ENCODE peak calls at places on chromosomes 1 and 21, in four cellular contexts. One of them, this sample, is unnamed. For H3K4me1 and H3K36me3, the result is how much of the 10 kb centered on the place peaks cover.

GRCh38 chr1:54277451-54278355 is 77.7 kb downstream of the MRPL37 start:
- DNase-seq in naive thymus-derived CD4-positive, alpha-beta T cell: no peak
- DNase-seq in right atrium auricular region: no peak
- DNase-seq in transverse colon: peak
- DNase-seq in this sample: no peak

GRCh38 chr1:100896481-100896982 is 642 bp downstream of the SLC30A7 start:
- DNase-seq in naive thymus-derived CD4-positive, alpha-beta T cell: peak
- DNase-seq in right atrium auricular region: no peak
- DNase-seq in transverse colon: peak
- DNase-seq in this sample: peak

GRCh38 chr1:102593276-102593675 is 515.0 kb downstream of the COL11A1 start:
- DNase-seq in transverse colon: no peak
- DNase-seq in right atrium auricular region: no peak
- DNase-seq in naive thymus-derived CD4-positive, alpha-beta T cell: no peak
- DNase-seq in this sample: no peak

GRCh38 chr1:156655151-156655903 is 13.4 kb downstream of the BCAN start:
- DNase-seq in transverse colon: no peak
- DNase-seq in right atrium auricular region: no peak
- DNase-seq in naive thymus-derived CD4-positive, alpha-beta T cell: no peak
- DNase-seq in this sample: no peak

GRCh38 chr1:157993179-157994080 is at the start of gene KIRREL1:
- DNase-seq in naive thymus-derived CD4-positive, alpha-beta T cell: no peak
- DNase-seq in right atrium auricular region: no peak
- DNase-seq in transverse colon: peak
- DNase-seq in this sample: peak

GRCh38 chr1:156881663-156882062 is 11.9 kb upstream of the PEAR1 start:
- DNase-seq in right atrium auricular region: no peak
- DNase-seq in transverse colon: no peak
- DNase-seq in naive thymus-derived CD4-positive, alpha-beta T cell: no peak
- DNase-seq in this sample: no peak

GRCh38 chr1:167434306-167434705 is 84.0 kb downstream of the CD247 start:
- DNase-seq in right atrium auricular region: no peak
- DNase-seq in transverse colon: no peak
- DNase-seq in naive thymus-derived CD4-positive, alpha-beta T cell: no peak
- DNase-seq in this sample: no peak

GRCh38 chr1:156406229-156406628 is 37.2 kb downstream of the RHBG start:
- DNase-seq in transverse colon: no peak
- DNase-seq in naive thymus-derived CD4-positive, alpha-beta T cell: no peak
- DNase-seq in right atrium auricular region: no peak
- DNase-seq in this sample: no peak

GRCh38 chr1:167599839-167600581 is 30.0 kb upstream of the RCSD1 start:
- DNase-seq in naive thymus-derived CD4-positive, alpha-beta T cell: peak
- DNase-seq in transverse colon: peak
- DNase-seq in right atrium auricular region: peak
- DNase-seq in this sample: no peak

GRCh38 chr1:12376236-12377064 is 146.6 kb downstream of the VPS13D start:
- DNase-seq in right atrium auricular region: no peak
- DNase-seq in transverse colon: no peak
- DNase-seq in naive thymus-derived CD4-positive, alpha-beta T cell: no peak
- DNase-seq in this sample: no peak

GRCh38 chr21:46411236-46411635 is 47.5 kb upstream of the DIP2A start:
- DNase-seq in naive thymus-derived CD4-positive, alpha-beta T cell: no peak
- DNase-seq in transverse colon: no peak
- DNase-seq in right atrium auricular region: no peak
- DNase-seq in this sample: no peak

GRCh38 chr21:32578107-32578691 is 7.1 kb downstream of the TCP10L start:
- DNase-seq in right atrium auricular region: no peak
- DNase-seq in transverse colon: peak
- DNase-seq in naive thymus-derived CD4-positive, alpha-beta T cell: no peak
- DNase-seq in this sample: peak

GRCh38 chr1:42759114-42759513 is 7.7 kb downstream of the P3H1 start:
- DNase-seq in naive thymus-derived CD4-positive, alpha-beta T cell: no peak
- DNase-seq in right atrium auricular region: no peak
- DNase-seq in transverse colon: no peak
- DNase-seq in this sample: no peak

GRCh38 chr1:215444715-215445414 is 122.2 kb upstream of the KCTD3 start:
- DNase-seq in right atrium auricular region: no peak
- DNase-seq in naive thymus-derived CD4-positive, alpha-beta T cell: no peak
- DNase-seq in transverse colon: no peak
- DNase-seq in this sample: no peak

GRCh38 chr1:119659628-119660027 is 11.6 kb upstream of the ZNF697 start:
- DNase-seq in naive thymus-derived CD4-positive, alpha-beta T cell: no peak
- DNase-seq in transverse colon: peak
- DNase-seq in right atrium auricular region: no peak
- DNase-seq in this sample: no peak

GRCh38 chr1:206960676-206961386 is 9.4 kb downstream of the FCAMR start:
- DNase-seq in naive thymus-derived CD4-positive, alpha-beta T cell: no peak
- DNase-seq in right atrium auricular region: no peak
- DNase-seq in transverse colon: no peak
- DNase-seq in this sample: no peak

GRCh38 chr21:37507716-37508115 is 141.1 kb downstream of the DYRK1A start:
- DNase-seq in right atrium auricular region: no peak
- DNase-seq in naive thymus-derived CD4-positive, alpha-beta T cell: no peak
- DNase-seq in transverse colon: no peak
- DNase-seq in this sample: no peak

GRCh38 chr21:43359081-43359822 is 67.7 kb downstream of the SIK1 start:
- DNase-seq in right atrium auricular region: no peak
- DNase-seq in transverse colon: no peak
- DNase-seq in naive thymus-derived CD4-positive, alpha-beta T cell: no peak
- DNase-seq in this sample: no peak

GRCh38 chr1:203046984-203047630 is 20.8 kb downstream of the PPFIA4 start:
- DNase-seq in naive thymus-derived CD4-positive, alpha-beta T cell: no peak
- DNase-seq in right atrium auricular region: no peak
- DNase-seq in transverse colon: no peak
- DNase-seq in this sample: no peak

GRCh38 chr1:159835862-159836518 is 9.3 kb downstream of the SLAMF8 start:
- DNase-seq in naive thymus-derived CD4-positive, alpha-beta T cell: no peak
- DNase-seq in transverse colon: no peak
- DNase-seq in right atrium auricular region: no peak
- DNase-seq in this sample: no peak

GRCh38 chr1:248631354-248632041 is 3.4 kb downstream of the OR2T11 start:
- DNase-seq in naive thymus-derived CD4-positive, alpha-beta T cell: no peak
- DNase-seq in transverse colon: peak
- DNase-seq in right atrium auricular region: no peak
- DNase-seq in this sample: no peak

GRCh38 chr1:158289722-158290570 is at the start of gene CD1C:
- DNase-seq in transverse colon: no peak
- DNase-seq in right atrium auricular region: no peak
- DNase-seq in naive thymus-derived CD4-positive, alpha-beta T cell: no peak
- DNase-seq in this sample: no peak

GRCh38 chr1:26288311-26288941 is 8.5 kb downstream of the SH3BGRL3 start:
- DNase-seq in right atrium auricular region: no peak
- DNase-seq in naive thymus-derived CD4-positive, alpha-beta T cell: no peak
- DNase-seq in transverse colon: peak
- DNase-seq in this sample: no peak

GRCh38 chr21:44052830-44053226 is 40.7 kb downstream of the TRAPPC10 start:
- DNase-seq in naive thymus-derived CD4-positive, alpha-beta T cell: no peak
- DNase-seq in right atrium auricular region: no peak
- DNase-seq in transverse colon: no peak
- DNase-seq in this sample: no peak

GRCh38 chr1:86508583-86508969 is 38.3 kb upstream of the CLCA4 start:
- DNase-seq in right atrium auricular region: no peak
- DNase-seq in naive thymus-derived CD4-positive, alpha-beta T cell: no peak
- DNase-seq in transverse colon: no peak
- DNase-seq in this sample: no peak

GRCh38 chr1:86538775-86539174 is 8.1 kb upstream of the CLCA4 start:
- DNase-seq in naive thymus-derived CD4-positive, alpha-beta T cell: no peak
- DNase-seq in right atrium auricular region: no peak
- DNase-seq in transverse colon: no peak
- DNase-seq in this sample: no peak

GRCh38 chr1:58928514-58928913 is 144.7 kb upstream of the JUN start:
- DNase-seq in right atrium auricular region: peak
- DNase-seq in transverse colon: peak
- DNase-seq in naive thymus-derived CD4-positive, alpha-beta T cell: no peak
- DNase-seq in this sample: no peak

GRCh38 chr21:39467746-39468145 is 16.0 kb downstream of the SH3BGR start:
- DNase-seq in transverse colon: no peak
- DNase-seq in right atrium auricular region: no peak
- DNase-seq in naive thymus-derived CD4-positive, alpha-beta T cell: no peak
- DNase-seq in this sample: no peak

GRCh38 chr21:44637018-44637850 is at the start of gene KRTAP10-10:
- DNase-seq in right atrium auricular region: no peak
- DNase-seq in transverse colon: no peak
- DNase-seq in naive thymus-derived CD4-positive, alpha-beta T cell: no peak
- DNase-seq in this sample: no peak

GRCh38 chr1:235408503-235408960 is 41.3 kb downstream of the TBCE start:
- DNase-seq in transverse colon: no peak
- DNase-seq in naive thymus-derived CD4-positive, alpha-beta T cell: no peak
- DNase-seq in right atrium auricular region: no peak
- DNase-seq in this sample: no peak

GRCh38 chr21:44855572-44855971 is 17.9 kb downstream of the PTTG1IP start:
- DNase-seq in right atrium auricular region: no peak
- DNase-seq in naive thymus-derived CD4-positive, alpha-beta T cell: no peak
- DNase-seq in transverse colon: no peak
- DNase-seq in this sample: no peak

GRCh38 chr1:58814251-58815068 is 30.6 kb upstream of the JUN start:
- DNase-seq in naive thymus-derived CD4-positive, alpha-beta T cell: no peak
- DNase-seq in right atrium auricular region: no peak
- DNase-seq in transverse colon: peak
- DNase-seq in this sample: no peak

GRCh38 chr1:43129334-43129733 is 42.8 kb downstream of the EBNA1BP2 start:
- DNase-seq in naive thymus-derived CD4-positive, alpha-beta T cell: no peak
- DNase-seq in right atrium auricular region: no peak
- DNase-seq in transverse colon: no peak
- DNase-seq in this sample: no peak

GRCh38 chr1:27299385-27300252 is 22.3 kb upstream of the TMEM222 start:
- DNase-seq in naive thymus-derived CD4-positive, alpha-beta T cell: no peak
- DNase-seq in right atrium auricular region: peak
- DNase-seq in transverse colon: peak
- DNase-seq in this sample: no peak

GRCh38 chr1:17710889-17711576 is 44.1 kb upstream of the ACTL8 start:
- DNase-seq in naive thymus-derived CD4-positive, alpha-beta T cell: no peak
- DNase-seq in right atrium auricular region: no peak
- DNase-seq in transverse colon: no peak
- DNase-seq in this sample: no peak

GRCh38 chr1:52662645-52663313 is 29.8 kb downstream of the SHISAL2A start:
- DNase-seq in right atrium auricular region: no peak
- DNase-seq in transverse colon: no peak
- DNase-seq in naive thymus-derived CD4-positive, alpha-beta T cell: no peak
- DNase-seq in this sample: peak

GRCh38 chr1:162632234-162632666 is at the start of gene DDR2:
- DNase-seq in naive thymus-derived CD4-positive, alpha-beta T cell: no peak
- DNase-seq in transverse colon: peak
- DNase-seq in right atrium auricular region: peak
- DNase-seq in this sample: peak

GRCh38 chr1:162627662-162628296 is 4.5 kb upstream of the DDR2 start:
- DNase-seq in transverse colon: no peak
- DNase-seq in right atrium auricular region: no peak
- DNase-seq in naive thymus-derived CD4-positive, alpha-beta T cell: no peak
- DNase-seq in this sample: peak

GRCh38 chr1:162629077-162629637 is 3.1 kb upstream of the DDR2 start:
- DNase-seq in transverse colon: no peak
- DNase-seq in right atrium auricular region: no peak
- DNase-seq in naive thymus-derived CD4-positive, alpha-beta T cell: no peak
- DNase-seq in this sample: no peak

GRCh38 chr1:162631546-162632233 is 574 bp upstream of the DDR2 start:
- DNase-seq in transverse colon: no peak
- DNase-seq in right atrium auricular region: no peak
- DNase-seq in naive thymus-derived CD4-positive, alpha-beta T cell: no peak
- DNase-seq in this sample: no peak

DNA sequence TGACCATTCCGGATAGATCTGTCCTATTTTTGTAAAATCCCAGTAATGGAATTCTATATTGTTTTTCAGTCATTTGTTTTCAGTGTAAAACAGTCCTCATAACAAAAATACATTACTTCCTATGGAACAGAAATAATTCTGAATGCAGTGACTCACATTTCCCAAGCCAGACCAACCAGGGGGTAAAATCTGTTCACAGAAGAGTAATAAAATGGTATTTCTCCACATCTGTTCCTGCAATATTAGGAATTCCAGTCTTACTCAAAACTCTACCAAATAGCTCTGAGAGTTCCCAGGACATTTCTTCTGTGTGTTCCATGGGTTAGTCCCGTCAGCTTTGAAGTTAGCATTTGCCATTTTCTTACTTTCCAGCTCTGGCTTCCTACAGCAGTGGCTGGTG is 2.6 kb upstream of the DDR2 start:
- DNase-seq in transverse colon: no peak
- DNase-seq in naive thymus-derived CD4-positive, alpha-beta T cell: no peak
- DNase-seq in right atrium auricular region: no peak
- DNase-seq in this sample: no peak
- H3K4me1 ChIP-seq in transverse colon: under half
- H3K4me1 ChIP-seq in naive thymus-derived CD4-positive, alpha-beta T cell: under half
- H3K4me1 ChIP-seq in right atrium auricular region: under half
- H3K4me1 ChIP-seq in this sample: under half

DNA sequence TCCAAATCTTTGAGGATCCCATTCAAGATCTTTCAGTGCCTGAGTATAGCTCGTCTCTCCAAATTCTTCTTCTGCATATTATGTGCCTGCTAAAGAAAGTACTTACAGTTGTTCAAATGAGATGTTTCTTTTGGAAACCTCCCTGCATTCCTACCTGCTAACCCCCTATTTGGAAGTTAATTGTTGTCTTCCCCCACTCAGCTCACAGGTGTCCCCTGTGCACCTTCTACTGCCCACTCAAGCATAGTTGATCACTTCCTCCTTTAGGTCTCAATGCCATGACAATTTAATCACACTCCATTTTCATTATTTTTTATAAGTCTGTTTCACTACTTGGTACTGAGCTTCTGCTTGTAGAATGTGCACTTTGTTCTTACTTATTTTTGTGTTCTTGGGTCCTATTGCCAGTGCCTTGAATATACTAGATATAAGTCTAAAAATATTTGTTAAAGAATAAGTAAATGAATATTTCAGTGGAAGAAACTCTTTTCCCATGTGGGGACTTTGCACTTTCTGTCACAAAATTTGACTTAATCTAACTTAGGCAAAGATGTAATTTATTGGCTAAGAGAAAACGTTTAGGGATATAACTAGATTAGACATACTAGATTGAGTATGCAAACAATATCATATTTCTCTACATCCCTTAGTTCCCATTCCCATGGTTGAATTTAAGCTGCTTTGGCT is 16.2 kb upstream of the PTPRC start:
- DNase-seq in naive thymus-derived CD4-positive, alpha-beta T cell: no peak
- DNase-seq in transverse colon: no peak
- DNase-seq in right atrium auricular region: no peak
- DNase-seq in this sample: no peak
- H3K36me3 ChIP-seq in naive thymus-derived CD4-positive, alpha-beta T cell: under half
- H3K36me3 ChIP-seq in transverse colon: under half
- H3K36me3 ChIP-seq in right atrium auricular region: under half
- H3K36me3 ChIP-seq in this sample: under half

DNA sequence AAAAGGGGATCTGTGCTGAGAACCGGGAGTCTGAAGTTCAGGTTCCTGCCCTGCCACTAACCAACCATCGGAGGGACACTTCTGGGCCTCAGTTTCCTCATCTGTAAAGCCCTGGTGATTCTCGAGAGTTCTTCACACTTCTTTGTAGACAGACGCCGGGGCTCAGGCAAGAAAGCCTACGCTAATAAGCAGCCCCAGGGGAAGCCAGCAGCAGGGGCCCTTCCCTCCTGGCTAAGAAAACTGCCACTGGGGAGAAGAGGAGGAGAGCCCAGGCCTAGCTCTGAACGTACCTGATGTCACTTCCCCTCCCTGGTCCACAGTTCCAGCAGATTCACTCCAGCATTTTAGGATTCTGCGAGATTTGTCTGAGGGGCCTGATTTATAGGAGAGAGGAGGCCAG is 76.0 kb downstream of the CAMK2N1 start:
- DNase-seq in transverse colon: no peak
- DNase-seq in naive thymus-derived CD4-positive, alpha-beta T cell: no peak
- DNase-seq in right atrium auricular region: no peak
- DNase-seq in this sample: no peak
- H3K4me1 ChIP-seq in transverse colon: under half
- H3K4me1 ChIP-seq in naive thymus-derived CD4-positive, alpha-beta T cell: under half
- H3K4me1 ChIP-seq in right atrium auricular region: under half
- H3K4me1 ChIP-seq in this sample: under half

GRCh38 chr1:173753830-173754229 is 39.0 kb downstream of the KLHL20 start:
- DNase-seq in naive thymus-derived CD4-positive, alpha-beta T cell: no peak
- DNase-seq in right atrium auricular region: no peak
- DNase-seq in transverse colon: no peak
- DNase-seq in this sample: no peak
- H3K36me3 ChIP-seq in naive thymus-derived CD4-positive, alpha-beta T cell: half or more
- H3K36me3 ChIP-seq in right atrium auricular region: half or more
- H3K36me3 ChIP-seq in transverse colon: under half
- H3K36me3 ChIP-seq in this sample: under half

This sample was measured in HAP-1.